ENCODE peak calls at places on chromosomes 2 and 18, in seven cellular contexts. Q is ovary; G is effector memory CD4-positive, alpha-beta T cell; M is aorta; W is neural progenitor cell; B is fibroblast of lung; H is A549. K is an unnamed sample.
A peak's percentile ranks its signal among the peaks of the same experiment; 100 is the strongest.

GRCh38 chr2:215958231-215958630 is 55.1 kb downstream of the MREG start:
- DNase-seq in W (no peak), Q (no peak), H (no peak), B (no peak), M (no peak), G (no peak), K (no peak)

GRCh38 chr2:235577404-235578330 is 83.8 kb downstream of the AGAP1 start:
- DNase-seq in B (peak; percentile 36), G (no peak), W (peak; percentile 92), H (no peak), M (no peak), Q (peak; percentile 59), K (peak; percentile 49)

GRCh38 chr2:110729106-110729505 is 3.3 kb upstream of the ACOXL start:
- DNase-seq in G (no peak), H (no peak), B (no peak), Q (no peak), W (peak; percentile 73), M (no peak), K (no peak)

GRCh38 chr18:67094123-67094522 is 422.4 kb downstream of the DSEL start:
- DNase-seq in W (no peak), H (no peak), M (no peak), Q (no peak), G (no peak), B (no peak), K (no peak)

GRCh38 chr2:77328125-77328524 is 194.1 kb downstream of the LRRTM4 start:
- DNase-seq in Q (no peak), M (no peak), B (no peak), G (no peak), W (no peak), H (no peak), K (no peak)

GRCh38 chr2:227347117-227347516 is 22.1 kb downstream of the MFF start:
- DNase-seq in M (no peak), W (no peak), H (no peak), B (no peak), G (no peak), Q (no peak), K (no peak)

GRCh38 chr2:18701981-18702380 is 112.6 kb upstream of the NT5C1B start:
- DNase-seq in H (peak; percentile 4), Q (no peak), G (no peak), W (no peak), B (peak; percentile 65), M (no peak), K (no peak)

GRCh38 chr2:101467306-101467705 is 7.6 kb downstream of the RFX8 start:
- DNase-seq in M (no peak), Q (no peak), B (peak; percentile 40), W (peak; percentile 77), H (no peak), G (no peak), K (no peak)

GRCh38 chr2:68737717-68738116 is 3.1 kb downstream of the ARHGAP25 start:
- DNase-seq in M (no peak), G (no peak), H (no peak), Q (no peak), B (no peak), W (no peak), K (no peak)

GRCh38 chr18:12744103-12744502 is 41.3 kb downstream of the PSMG2 start:
- DNase-seq in M (no peak), Q (no peak), B (peak; percentile 65), G (no peak), W (no peak), H (peak; percentile 52), K (no peak)

GRCh38 chr2:39435254-39435653 is 1.8 kb downstream of the MAP4K3 start:
- DNase-seq in H (no peak), Q (no peak), G (no peak), B (peak; percentile 32), W (peak; percentile 76), M (no peak), K (no peak)

GRCh38 chr18:59041296-59041695 is 98.4 kb upstream of the SEC11C start:
- DNase-seq in H (no peak), Q (no peak), B (no peak), G (no peak), M (no peak), W (no peak), K (no peak)

GRCh38 chr2:232529806-232530547 is 4.0 kb downstream of the CHRND start:
- DNase-seq in H (no peak), Q (no peak), M (peak; percentile 35), W (no peak), B (no peak), G (no peak), K (peak; percentile 40)

GRCh38 chr2:78676921-78677696 is 348.4 kb upstream of the REG3G start:
- DNase-seq in Q (no peak), B (no peak), G (no peak), H (no peak), W (no peak), M (no peak), K (no peak)

GRCh38 chr2:116117845-116118244 is 1675.4 kb downstream of the DPP10 start:
- DNase-seq in H (no peak), W (no peak), B (no peak), M (no peak), Q (no peak), G (no peak), K (no peak)

GRCh38 chr2:189153608-189154007 is 26.0 kb downstream of the COL5A2 start:
- DNase-seq in M (no peak), B (peak; percentile 65), H (no peak), G (no peak), W (no peak), Q (no peak), K (peak; percentile 24)

GRCh38 chr2:59993721-59994120 is 559.7 kb downstream of the BCL11A start:
- DNase-seq in W (no peak), M (no peak), G (no peak), H (no peak), Q (no peak), B (no peak), K (no peak)

GRCh38 chr18:78703297-78703696 is 276.3 kb upstream of the SALL3 start:
- DNase-seq in M (no peak), G (no peak), H (no peak), B (no peak), W (no peak), Q (no peak), K (no peak)

GRCh38 chr2:40105593-40105992 is 326.5 kb upstream of the THUMPD2 start:
- DNase-seq in M (no peak), W (no peak), B (peak; percentile 90), H (no peak), G (no peak), Q (no peak), K (no peak)

GRCh38 chr2:128235581-128235980 is 83.1 kb downstream of the HS6ST1 start:
- DNase-seq in Q (no peak), B (no peak), W (no peak), H (no peak), M (no peak), G (no peak), K (no peak)

GRCh38 chr2:128234613-128235012 is 84.1 kb downstream of the HS6ST1 start:
- DNase-seq in M (no peak), G (no peak), Q (no peak), W (no peak), H (no peak), B (no peak), K (no peak)

GRCh38 chr2:128236491-128237035 is 82.1 kb downstream of the HS6ST1 start:
- DNase-seq in M (no peak), H (no peak), W (no peak), B (peak; percentile 97), G (no peak), Q (no peak), K (no peak)

GRCh38 chr2:128232965-128233789 is 85.5 kb downstream of the HS6ST1 start:
- DNase-seq in G (peak; percentile 56), H (peak; percentile 89), B (peak; percentile 67), Q (peak; percentile 81), W (peak; percentile 92), M (peak; percentile 93), K (peak; percentile 87)

DNA sequence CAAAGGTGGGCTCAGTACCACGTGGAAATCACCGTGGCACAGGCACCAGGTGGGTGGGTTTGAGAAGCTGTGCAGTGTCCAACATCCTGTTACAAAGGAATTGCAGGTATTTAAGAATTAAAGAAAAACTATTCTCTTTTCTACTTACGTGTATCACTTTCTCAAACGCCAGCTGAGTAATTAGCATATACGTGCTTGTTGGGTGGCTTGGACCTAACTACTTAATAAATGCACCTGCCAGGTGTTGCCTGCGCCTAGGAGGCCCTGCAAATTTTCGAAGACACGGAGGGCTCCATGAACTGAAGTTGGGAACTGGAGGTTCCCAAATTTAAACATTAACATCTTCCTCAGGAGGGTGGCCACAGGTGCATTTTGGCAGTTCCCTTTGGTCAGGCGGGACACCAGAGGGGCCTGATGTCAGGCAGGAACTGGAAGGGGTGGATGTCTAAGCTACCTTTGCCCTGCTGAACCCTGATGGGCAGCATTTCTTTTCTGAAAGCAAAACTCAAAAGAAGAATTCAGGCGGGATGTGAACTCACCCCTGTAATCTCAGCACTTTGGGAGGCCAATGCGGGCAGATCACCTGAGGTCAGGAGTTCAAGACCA is 84.8 kb downstream of the HS6ST1 start:
- DNase-seq in H (no peak), G (no peak), W (no peak), Q (no peak), M (no peak), B (no peak), K (no peak)
- H3K4me3 ChIP-seq in H (no peak overlapping the region), G (peak overlapping the region; percentile 86), W (peak overlapping the region; percentile 67), Q (no peak overlapping the region), M (no peak overlapping the region), B (peak overlapping the region; percentile 65), K (peak overlapping the region; percentile 78)

DNA sequence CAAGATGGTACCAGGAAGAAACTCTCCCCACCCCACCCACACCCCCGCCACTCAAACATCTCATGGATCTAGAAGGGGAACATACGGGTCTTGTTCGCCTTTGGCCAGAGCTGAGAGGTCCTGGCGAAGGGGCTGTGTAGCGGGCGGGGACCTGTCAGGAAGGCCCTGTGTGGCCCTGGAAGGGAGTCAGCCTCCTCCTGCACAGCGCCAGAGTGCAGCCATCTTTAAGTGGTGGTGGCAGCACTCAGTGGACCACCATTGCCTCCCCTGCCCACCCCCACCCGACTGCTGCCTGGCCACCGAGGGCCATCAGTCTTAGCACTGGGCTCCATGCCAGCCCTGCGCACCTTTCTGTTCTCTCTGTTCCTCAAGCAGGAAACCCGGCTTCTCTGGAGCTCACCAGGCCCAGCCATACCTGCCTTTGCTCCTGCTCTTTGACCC is 11.6 kb upstream of the FAHD2A start:
- DNase-seq in M (no peak), Q (no peak), B (no peak), G (no peak), W (no peak), H (no peak), K (no peak)
- H3K9me3 ChIP-seq in M (no peaks in the 10 kb centered on the region), Q (no peaks in the 10 kb centered on the region), B (no peaks in the 10 kb centered on the region), G (no peaks in the 10 kb centered on the region), W (no peaks in the 10 kb centered on the region), H (no peaks in the 10 kb centered on the region), K (no peaks in the 10 kb centered on the region)

DNA sequence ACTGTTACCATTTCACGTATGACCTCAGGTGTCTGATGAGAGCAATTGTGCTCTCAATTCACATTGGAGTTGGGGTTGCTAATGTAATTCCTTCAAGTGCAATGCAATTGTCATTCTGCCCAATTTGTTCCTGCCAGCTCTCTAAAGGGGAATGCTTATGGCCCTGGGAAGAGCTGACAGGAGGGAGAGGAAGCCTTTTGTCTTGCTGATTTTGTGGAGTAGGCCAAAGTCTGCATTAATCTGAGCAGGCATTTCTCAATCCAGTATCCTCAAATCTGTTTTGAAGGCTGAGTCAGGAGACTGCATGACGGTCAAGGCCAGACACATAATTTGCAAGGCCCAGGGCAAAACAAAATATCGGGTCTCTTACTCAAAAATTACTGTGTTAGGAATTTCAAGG is 326.4 kb upstream of the SPHKAP start:
- DNase-seq in H (no peak), B (no peak), Q (peak; percentile 20), M (no peak), G (no peak), W (peak; percentile 18), K (no peak)
- H3K4me3 ChIP-seq in H (no peak overlapping the region), B (no peak overlapping the region), Q (no peak overlapping the region), M (no peak overlapping the region), G (no peak overlapping the region), W (no peak overlapping the region), K (no peak overlapping the region)

GRCh38 chr18:14958701-14959100 is 210.7 kb downstream of the ANKRD30B start:
- DNase-seq in W (no peak), B (no peak), G (no peak), Q (no peak), H (no peak), M (no peak), K (no peak)
- H3K9me3 ChIP-seq in W (peaks cover 27% of the 10 kb centered on the region), B (no peaks in the 10 kb centered on the region), G (no peaks in the 10 kb centered on the region), Q (no peaks in the 10 kb centered on the region), H (no peaks in the 10 kb centered on the region), M (peaks cover 1% of the 10 kb centered on the region), K (peaks cover 18% of the 10 kb centered on the region)